ENCODE peak calls at places on chromosome 7, in four cellular contexts. R is GM12878, Z is K562, E is HepG2. P is an unnamed sample.

GRCh38 chr7:125877251-125877650 is 947.6 kb upstream of the POT1 start:
- DNase-seq in R (no peak), Z (no peak), E (no peak), P (no peak)

GRCh38 chr7:257647-257992 is 32.4 kb upstream of the FOXL3 start:
- DNase-seq in R (no peak), Z (no peak), E (no peak), P (no peak)

GRCh38 chr7:156735861-156736260 is 95.3 kb downstream of the RNF32 start:
- DNase-seq in R (no peak), Z (no peak), E (no peak), P (no peak)

GRCh38 chr7:36391436-36392198 is 2.0 kb downstream of the ANLN start:
- DNase-seq in R (peak; percentile 27), Z (peak; percentile 26), E (no peak), P (no peak)

GRCh38 chr7:121385800-121386179 is 10.3 kb downstream of the FAM3C start:
- DNase-seq in R (peak; percentile 76), Z (no peak), E (no peak), P (no peak)

GRCh38 chr7:127674361-127674760 is 22.4 kb downstream of the SND1 start:
- DNase-seq in R (no peak), Z (no peak), E (no peak), P (no peak)

GRCh38 chr7:114703677-114704076 is 218.2 kb upstream of the MDFIC start:
- DNase-seq in R (no peak), Z (no peak), E (no peak), P (no peak)

GRCh38 chr7:12357508-12357907 is 46.2 kb downstream of the VWDE start:
- DNase-seq in R (no peak), Z (no peak), E (no peak), P (no peak)

GRCh38 chr7:77348371-77348813 is 67.8 kb downstream of the GSAP start:
- DNase-seq in R (no peak), Z (no peak), E (no peak), P (no peak)

GRCh38 chr7:45191361-45191760 is 33.8 kb downstream of the RAMP3 start:
- DNase-seq in R (no peak), Z (no peak), E (no peak), P (no peak)

GRCh38 chr7:97555845-97556431 is 175.9 kb upstream of the TAC1 start:
- DNase-seq in R (no peak), Z (no peak), E (no peak), P (no peak)

GRCh38 chr7:135744938-135745701 is 3.5 kb downstream of the FAM180A start:
- DNase-seq in R (no peak), Z (no peak), E (no peak), P (no peak)

GRCh38 chr7:121157885-121158590 is 169.5 kb downstream of the CPED1 start:
- DNase-seq in R (no peak), Z (no peak), E (no peak), P (no peak)

GRCh38 chr7:137968890-137969289 is 33.0 kb downstream of the CREB3L2 start:
- DNase-seq in R (no peak), Z (no peak), E (no peak), P (no peak)

GRCh38 chr7:64884913-64885370 is 18.1 kb upstream of the ZNF273 start:
- DNase-seq in R (no peak), Z (no peak), E (no peak), P (no peak)

GRCh38 chr7:7772385-7772784 is 54.0 kb upstream of the RPA3 start:
- DNase-seq in R (no peak), Z (no peak), E (no peak), P (no peak)

GRCh38 chr7:158811461-158811860 is 17.8 kb downstream of the ESYT2 start:
- DNase-seq in R (no peak), Z (no peak), E (no peak), P (no peak)

GRCh38 chr7:97439637-97440214 is 292.2 kb upstream of the TAC1 start:
- DNase-seq in R (no peak), Z (no peak), E (no peak), P (no peak)

GRCh38 chr7:27459021-27459728 is 203.5 kb downstream of the HIBADH start:
- DNase-seq in R (no peak), Z (no peak), E (no peak), P (no peak)
- TF ChIP-seq FOXK2 in R (no peak), Z (no peak), E (no peak), P (no peak)

DNA sequence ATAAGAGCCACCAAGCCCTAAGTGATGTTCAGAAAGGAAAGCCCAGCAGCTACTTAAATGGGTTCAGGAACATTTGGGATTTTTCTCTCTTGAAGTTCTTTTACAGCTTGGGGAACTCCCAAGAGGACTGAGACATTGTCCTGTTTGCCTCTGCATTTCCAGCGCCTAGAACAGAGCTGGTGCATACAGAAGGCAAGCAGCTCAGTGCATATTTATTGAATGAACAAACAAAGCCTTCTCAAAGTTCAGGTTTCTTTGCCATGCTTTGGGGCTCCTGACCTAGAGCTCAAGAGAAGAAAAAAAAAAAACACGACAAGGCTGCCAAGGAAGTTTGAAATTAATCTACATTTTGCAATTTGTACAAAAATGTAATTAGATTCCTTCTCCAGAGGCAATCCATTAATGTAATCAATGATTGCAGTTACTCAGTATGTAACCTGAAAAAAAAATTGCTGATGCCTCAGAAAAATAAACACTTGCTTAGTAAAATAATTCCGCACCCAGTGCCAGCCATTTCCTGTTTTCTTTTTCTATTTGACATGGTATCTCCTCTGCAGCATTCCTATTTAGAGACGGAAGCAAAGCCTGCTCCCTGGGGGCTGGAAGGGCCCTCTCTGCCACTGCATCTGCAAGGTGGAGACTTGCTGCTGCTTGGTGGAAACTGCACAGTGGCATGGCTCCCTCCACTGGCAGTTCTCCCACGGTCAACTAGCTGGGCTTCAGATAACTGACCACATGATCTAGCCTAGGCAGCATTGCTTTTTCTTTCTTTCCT is 157.3 kb downstream of the TMEM178B start:
- DNase-seq in R (no peak), Z (peak; percentile 37), E (peak; percentile 28), P (peak; percentile 48)
- TF ChIP-seq FOXK2 in R (no peak), Z (no peak), E (no peak), P (no peak)

GRCh38 chr7:100671353-100672327 is 1.9 kb upstream of the GNB2 start:
- DNase-seq in R (no peak), Z (no peak), E (no peak), P (no peak)

GRCh38 chr7:100668069-100668449 is 5.5 kb upstream of the GNB2 start:
- DNase-seq in R (no peak), Z (no peak), E (no peak), P (no peak)

GRCh38 chr7:100670074-100670473 is 3.5 kb upstream of the GNB2 start:
- DNase-seq in R (no peak), Z (no peak), E (no peak), P (no peak)

GRCh38 chr7:100665168-100665567 is 8.4 kb upstream of the GNB2 start:
- DNase-seq in R (no peak), Z (no peak), E (no peak), P (no peak)

GRCh38 chr7:100667331-100668068 is 6.0 kb upstream of the GNB2 start:
- DNase-seq in R (no peak), Z (no peak), E (no peak), P (no peak)
- TF ChIP-seq FOXK2 in R (no peak), Z (no peak), E (no peak), P (no peak)

GRCh38 chr7:1645071-1646015 is 24.7 kb upstream of the ELFN1 start:
- DNase-seq in R (no peak), Z (no peak), E (no peak), P (no peak)
- TF ChIP-seq FOXK2 in R (no peak), Z (no peak), E (no peak), P (no peak)

DNA sequence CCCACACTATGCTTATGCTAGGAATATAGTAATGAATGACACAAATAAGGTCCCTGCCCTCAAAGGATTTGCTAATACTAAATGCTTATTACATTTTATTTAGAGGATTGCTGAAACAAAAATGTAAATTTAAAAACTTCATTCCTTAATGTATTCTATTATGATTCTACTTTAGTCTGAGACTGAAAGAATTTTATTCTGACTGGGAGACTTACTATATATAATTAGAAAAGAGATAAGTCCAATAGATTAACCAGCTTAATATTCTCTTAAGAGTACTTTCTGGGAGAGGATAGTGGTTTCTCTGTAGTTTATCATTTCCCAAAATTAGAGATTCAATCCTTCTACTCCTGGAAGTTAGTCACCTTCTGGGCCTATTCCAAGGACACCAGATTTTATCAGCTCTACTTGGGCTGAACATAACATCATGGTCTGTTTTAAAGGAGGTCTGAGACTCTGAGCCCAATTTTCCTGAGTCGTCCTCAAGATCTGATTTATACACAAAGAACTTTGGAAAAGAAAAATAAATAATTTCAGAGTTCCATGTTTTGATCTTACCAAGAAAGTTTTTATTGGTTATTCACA is 41.1 kb downstream of the ASZ1 start:
- DNase-seq in R (no peak), Z (no peak), E (no peak), P (no peak)
- TF ChIP-seq FOXK2 in R (no peak), Z (no peak), E (no peak), P (no peak)

GRCh38 chr7:27112960-27113949 is 10.8 kb upstream of the HOXA2 start:
- DNase-seq in R (no peak), Z (peak; percentile 59), E (no peak), P (peak; percentile 59)
- TF ChIP-seq FOXK2 in R (no peak), Z (no peak), E (no peak), P (no peak)

DNA sequence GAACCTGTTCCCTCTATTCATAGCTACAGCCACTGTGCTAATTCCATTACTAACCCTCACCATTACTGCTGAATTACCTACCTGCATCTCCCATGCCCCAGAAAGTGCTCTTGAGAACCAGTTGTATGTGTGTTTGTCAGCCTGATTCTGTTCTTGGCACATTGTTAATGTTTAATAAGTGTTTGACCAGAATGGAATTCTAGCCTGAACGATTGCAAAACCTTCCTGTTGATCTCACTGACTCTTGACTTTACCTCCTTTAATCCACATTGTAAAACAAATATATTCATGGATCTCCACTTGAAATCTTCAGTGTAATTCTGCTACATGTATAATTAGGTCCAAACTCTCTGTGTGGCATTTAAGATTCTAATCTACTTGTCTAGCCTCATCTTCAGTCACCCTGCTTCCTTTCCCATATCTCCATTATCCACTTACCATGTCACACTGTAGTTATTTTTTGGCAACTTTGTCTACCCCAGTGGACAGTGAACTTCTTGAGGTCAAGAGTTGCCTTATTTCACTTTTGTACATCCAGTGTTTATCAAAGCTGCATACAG is 4.9 kb downstream of the ZNF277 start:
- DNase-seq in R (no peak), Z (no peak), E (peak; percentile 93), P (no peak)
- TF ChIP-seq FOXK2 in R (no peak), Z (no peak), E (no peak), P (no peak)

GRCh38 chr7:38327597-38327996 is 54.2 kb upstream of the TARP start:
- DNase-seq in R (no peak), Z (no peak), E (no peak), P (no peak)
- TF ChIP-seq FOXK2 in R (no peak), Z (no peak), E (no peak), P (no peak)

P was measured in HEK293T.